ENCODE peak calls at places on chromosomes 12 and 14, in eight cellular contexts. One of them, this sample, is unnamed.

GRCh38 chr14:64825498-64825897 is 54.2 kb downstream of the SPTB start:
- DNase-seq in gastrocnemius medialis: peak
- DNase-seq in heart right ventricle: no peak
- DNase-seq in activated T-helper 1 cell treated with Interleukin-2 at 50 U/mL for 16 hours: no peak
- DNase-seq in activated effector memory CD4-positive, alpha-beta T cell treated with Interleukin-2 at 50 U/mL for 16 hours: no peak
- DNase-seq in hippocampal formation: no peak
- DNase-seq in Kasumi-1: no peak
- DNase-seq in germinal center: no peak
- DNase-seq in this sample: no peak

GRCh38 chr12:74171478-74171909 is 366.1 kb upstream of the ATXN7L3B start:
- DNase-seq in gastrocnemius medialis: no peak
- DNase-seq in heart right ventricle: no peak
- DNase-seq in activated T-helper 1 cell treated with Interleukin-2 at 50 U/mL for 16 hours: no peak
- DNase-seq in activated effector memory CD4-positive, alpha-beta T cell treated with Interleukin-2 at 50 U/mL for 16 hours: no peak
- DNase-seq in hippocampal formation: no peak
- DNase-seq in Kasumi-1: no peak
- DNase-seq in germinal center: no peak
- DNase-seq in this sample: no peak

GRCh38 chr12:133105620-133106019 is 24.5 kb downstream of the ZNF891 start:
- DNase-seq in gastrocnemius medialis: no peak
- DNase-seq in heart right ventricle: no peak
- DNase-seq in activated T-helper 1 cell treated with Interleukin-2 at 50 U/mL for 16 hours: no peak
- DNase-seq in activated effector memory CD4-positive, alpha-beta T cell treated with Interleukin-2 at 50 U/mL for 16 hours: no peak
- DNase-seq in hippocampal formation: no peak
- DNase-seq in Kasumi-1: no peak
- DNase-seq in germinal center: no peak
- DNase-seq in this sample: no peak

GRCh38 chr12:110585231-110585799 is 2.2 kb upstream of the PPTC7 start:
- DNase-seq in gastrocnemius medialis: peak
- DNase-seq in heart right ventricle: no peak
- DNase-seq in activated T-helper 1 cell treated with Interleukin-2 at 50 U/mL for 16 hours: no peak
- DNase-seq in activated effector memory CD4-positive, alpha-beta T cell treated with Interleukin-2 at 50 U/mL for 16 hours: no peak
- DNase-seq in hippocampal formation: no peak
- DNase-seq in Kasumi-1: peak
- DNase-seq in germinal center: no peak
- DNase-seq in this sample: no peak

GRCh38 chr14:90023176-90023896 is 38.5 kb upstream of the KCNK13 start:
- DNase-seq in gastrocnemius medialis: no peak
- DNase-seq in heart right ventricle: no peak
- DNase-seq in activated T-helper 1 cell treated with Interleukin-2 at 50 U/mL for 16 hours: no peak
- DNase-seq in activated effector memory CD4-positive, alpha-beta T cell treated with Interleukin-2 at 50 U/mL for 16 hours: no peak
- DNase-seq in hippocampal formation: no peak
- DNase-seq in Kasumi-1: no peak
- DNase-seq in germinal center: no peak
- DNase-seq in this sample: no peak

GRCh38 chr14:106845286-106846087 is 1319.1 kb downstream of the TMEM121 start:
- DNase-seq in gastrocnemius medialis: no peak
- DNase-seq in heart right ventricle: no peak
- DNase-seq in activated T-helper 1 cell treated with Interleukin-2 at 50 U/mL for 16 hours: no peak
- DNase-seq in activated effector memory CD4-positive, alpha-beta T cell treated with Interleukin-2 at 50 U/mL for 16 hours: peak
- DNase-seq in hippocampal formation: no peak
- DNase-seq in Kasumi-1: peak
- DNase-seq in germinal center: peak
- DNase-seq in this sample: no peak

GRCh38 chr12:112599871-112600270 is 181.1 kb downstream of the PTPN11 start:
- DNase-seq in gastrocnemius medialis: no peak
- DNase-seq in heart right ventricle: no peak
- DNase-seq in activated T-helper 1 cell treated with Interleukin-2 at 50 U/mL for 16 hours: no peak
- DNase-seq in activated effector memory CD4-positive, alpha-beta T cell treated with Interleukin-2 at 50 U/mL for 16 hours: no peak
- DNase-seq in hippocampal formation: no peak
- DNase-seq in Kasumi-1: no peak
- DNase-seq in germinal center: no peak
- DNase-seq in this sample: no peak

GRCh38 chr14:100891501-100892445 is 11.7 kb downstream of the RTL1 start:
- DNase-seq in gastrocnemius medialis: peak
- DNase-seq in heart right ventricle: no peak
- DNase-seq in activated T-helper 1 cell treated with Interleukin-2 at 50 U/mL for 16 hours: no peak
- DNase-seq in activated effector memory CD4-positive, alpha-beta T cell treated with Interleukin-2 at 50 U/mL for 16 hours: no peak
- DNase-seq in hippocampal formation: no peak
- DNase-seq in Kasumi-1: no peak
- DNase-seq in germinal center: no peak
- DNase-seq in this sample: no peak

GRCh38 chr12:52279683-52280318 is 5.4 kb downstream of the KRT86 start:
- DNase-seq in gastrocnemius medialis: no peak
- DNase-seq in heart right ventricle: no peak
- DNase-seq in activated T-helper 1 cell treated with Interleukin-2 at 50 U/mL for 16 hours: no peak
- DNase-seq in activated effector memory CD4-positive, alpha-beta T cell treated with Interleukin-2 at 50 U/mL for 16 hours: no peak
- DNase-seq in hippocampal formation: no peak
- DNase-seq in Kasumi-1: no peak
- DNase-seq in germinal center: no peak
- DNase-seq in this sample: no peak

GRCh38 chr14:100782516-100783320 is 43.2 kb upstream of the MEG3 start:
- DNase-seq in gastrocnemius medialis: peak
- DNase-seq in heart right ventricle: no peak
- DNase-seq in activated T-helper 1 cell treated with Interleukin-2 at 50 U/mL for 16 hours: no peak
- DNase-seq in activated effector memory CD4-positive, alpha-beta T cell treated with Interleukin-2 at 50 U/mL for 16 hours: no peak
- DNase-seq in hippocampal formation: no peak
- DNase-seq in Kasumi-1: no peak
- DNase-seq in germinal center: no peak
- DNase-seq in this sample: no peak

GRCh38 chr12:21823581-21823980 is 49.1 kb upstream of the KCNJ8 start:
- DNase-seq in gastrocnemius medialis: peak
- DNase-seq in heart right ventricle: peak
- DNase-seq in activated T-helper 1 cell treated with Interleukin-2 at 50 U/mL for 16 hours: no peak
- DNase-seq in activated effector memory CD4-positive, alpha-beta T cell treated with Interleukin-2 at 50 U/mL for 16 hours: no peak
- DNase-seq in hippocampal formation: peak
- DNase-seq in Kasumi-1: no peak
- DNase-seq in germinal center: no peak
- DNase-seq in this sample: no peak

GRCh38 chr12:32302218-32302826 is 97.0 kb upstream of the FGD4 start:
- DNase-seq in gastrocnemius medialis: no peak
- DNase-seq in heart right ventricle: no peak
- DNase-seq in activated T-helper 1 cell treated with Interleukin-2 at 50 U/mL for 16 hours: no peak
- DNase-seq in activated effector memory CD4-positive, alpha-beta T cell treated with Interleukin-2 at 50 U/mL for 16 hours: no peak
- DNase-seq in hippocampal formation: no peak
- DNase-seq in Kasumi-1: peak
- DNase-seq in germinal center: peak
- DNase-seq in this sample: no peak

GRCh38 chr12:65968889-65969509 is 144.7 kb downstream of the HMGA2 start:
- DNase-seq in gastrocnemius medialis: no peak
- DNase-seq in heart right ventricle: no peak
- DNase-seq in activated T-helper 1 cell treated with Interleukin-2 at 50 U/mL for 16 hours: no peak
- DNase-seq in activated effector memory CD4-positive, alpha-beta T cell treated with Interleukin-2 at 50 U/mL for 16 hours: no peak
- DNase-seq in hippocampal formation: no peak
- DNase-seq in Kasumi-1: no peak
- DNase-seq in germinal center: no peak
- DNase-seq in this sample: no peak

GRCh38 chr12:102249073-102249854 is 51.6 kb upstream of the PMCH start:
- DNase-seq in gastrocnemius medialis: no peak
- DNase-seq in heart right ventricle: no peak
- DNase-seq in activated T-helper 1 cell treated with Interleukin-2 at 50 U/mL for 16 hours: no peak
- DNase-seq in activated effector memory CD4-positive, alpha-beta T cell treated with Interleukin-2 at 50 U/mL for 16 hours: no peak
- DNase-seq in hippocampal formation: no peak
- DNase-seq in Kasumi-1: no peak
- DNase-seq in germinal center: no peak
- DNase-seq in this sample: no peak

GRCh38 chr12:46950116-46950515 is 124.3 kb upstream of the SLC38A4 start:
- DNase-seq in gastrocnemius medialis: no peak
- DNase-seq in heart right ventricle: no peak
- DNase-seq in activated T-helper 1 cell treated with Interleukin-2 at 50 U/mL for 16 hours: no peak
- DNase-seq in activated effector memory CD4-positive, alpha-beta T cell treated with Interleukin-2 at 50 U/mL for 16 hours: no peak
- DNase-seq in hippocampal formation: no peak
- DNase-seq in Kasumi-1: no peak
- DNase-seq in germinal center: no peak
- DNase-seq in this sample: no peak

GRCh38 chr12:21149849-21150248 is 18.9 kb downstream of the SLCO1B1 start:
- DNase-seq in gastrocnemius medialis: no peak
- DNase-seq in heart right ventricle: no peak
- DNase-seq in activated T-helper 1 cell treated with Interleukin-2 at 50 U/mL for 16 hours: no peak
- DNase-seq in activated effector memory CD4-positive, alpha-beta T cell treated with Interleukin-2 at 50 U/mL for 16 hours: no peak
- DNase-seq in hippocampal formation: no peak
- DNase-seq in Kasumi-1: no peak
- DNase-seq in germinal center: no peak
- DNase-seq in this sample: no peak

GRCh38 chr12:128802756-128803155 is 21.0 kb downstream of the SLC15A4 start:
- DNase-seq in gastrocnemius medialis: peak
- DNase-seq in heart right ventricle: no peak
- DNase-seq in activated T-helper 1 cell treated with Interleukin-2 at 50 U/mL for 16 hours: no peak
- DNase-seq in activated effector memory CD4-positive, alpha-beta T cell treated with Interleukin-2 at 50 U/mL for 16 hours: no peak
- DNase-seq in hippocampal formation: no peak
- DNase-seq in Kasumi-1: no peak
- DNase-seq in germinal center: no peak
- DNase-seq in this sample: no peak

GRCh38 chr12:56385873-56386272 is 23.2 kb upstream of the APOF start:
- DNase-seq in gastrocnemius medialis: no peak
- DNase-seq in heart right ventricle: no peak
- DNase-seq in activated T-helper 1 cell treated with Interleukin-2 at 50 U/mL for 16 hours: no peak
- DNase-seq in activated effector memory CD4-positive, alpha-beta T cell treated with Interleukin-2 at 50 U/mL for 16 hours: no peak
- DNase-seq in hippocampal formation: no peak
- DNase-seq in Kasumi-1: no peak
- DNase-seq in germinal center: no peak
- DNase-seq in this sample: no peak

GRCh38 chr12:52335598-52336262 is 14.5 kb upstream of the KRT83 start:
- DNase-seq in gastrocnemius medialis: no peak
- DNase-seq in heart right ventricle: no peak
- DNase-seq in activated T-helper 1 cell treated with Interleukin-2 at 50 U/mL for 16 hours: no peak
- DNase-seq in activated effector memory CD4-positive, alpha-beta T cell treated with Interleukin-2 at 50 U/mL for 16 hours: no peak
- DNase-seq in hippocampal formation: no peak
- DNase-seq in Kasumi-1: no peak
- DNase-seq in germinal center: no peak
- DNase-seq in this sample: no peak

GRCh38 chr12:124804011-124804621 is 59.5 kb downstream of the SCARB1 start:
- DNase-seq in gastrocnemius medialis: peak
- DNase-seq in heart right ventricle: no peak
- DNase-seq in activated T-helper 1 cell treated with Interleukin-2 at 50 U/mL for 16 hours: no peak
- DNase-seq in activated effector memory CD4-positive, alpha-beta T cell treated with Interleukin-2 at 50 U/mL for 16 hours: no peak
- DNase-seq in hippocampal formation: no peak
- DNase-seq in Kasumi-1: no peak
- DNase-seq in germinal center: no peak
- DNase-seq in this sample: no peak

GRCh38 chr12:13270817-13271216 is 74.3 kb downstream of the EMP1 start:
- DNase-seq in gastrocnemius medialis: no peak
- DNase-seq in heart right ventricle: no peak
- DNase-seq in activated T-helper 1 cell treated with Interleukin-2 at 50 U/mL for 16 hours: no peak
- DNase-seq in activated effector memory CD4-positive, alpha-beta T cell treated with Interleukin-2 at 50 U/mL for 16 hours: no peak
- DNase-seq in hippocampal formation: no peak
- DNase-seq in Kasumi-1: no peak
- DNase-seq in germinal center: no peak
- DNase-seq in this sample: no peak

GRCh38 chr12:101570022-101570421 is 24.7 kb upstream of the MYBPC1 start:
- DNase-seq in gastrocnemius medialis: no peak
- DNase-seq in heart right ventricle: no peak
- DNase-seq in activated T-helper 1 cell treated with Interleukin-2 at 50 U/mL for 16 hours: no peak
- DNase-seq in activated effector memory CD4-positive, alpha-beta T cell treated with Interleukin-2 at 50 U/mL for 16 hours: no peak
- DNase-seq in hippocampal formation: peak
- DNase-seq in Kasumi-1: peak
- DNase-seq in germinal center: no peak
- DNase-seq in this sample: peak

GRCh38 chr14:36955376-36955775 is 217.0 kb downstream of the SLC25A21 start:
- DNase-seq in gastrocnemius medialis: no peak
- DNase-seq in heart right ventricle: no peak
- DNase-seq in activated T-helper 1 cell treated with Interleukin-2 at 50 U/mL for 16 hours: no peak
- DNase-seq in activated effector memory CD4-positive, alpha-beta T cell treated with Interleukin-2 at 50 U/mL for 16 hours: no peak
- DNase-seq in hippocampal formation: no peak
- DNase-seq in Kasumi-1: no peak
- DNase-seq in germinal center: no peak
- DNase-seq in this sample: no peak

GRCh38 chr14:61503167-61503801 is 181.9 kb downstream of the PRKCH start:
- DNase-seq in gastrocnemius medialis: no peak
- DNase-seq in heart right ventricle: no peak
- DNase-seq in activated T-helper 1 cell treated with Interleukin-2 at 50 U/mL for 16 hours: peak
- DNase-seq in activated effector memory CD4-positive, alpha-beta T cell treated with Interleukin-2 at 50 U/mL for 16 hours: peak
- DNase-seq in hippocampal formation: no peak
- DNase-seq in Kasumi-1: no peak
- DNase-seq in germinal center: peak
- DNase-seq in this sample: no peak

GRCh38 chr12:89247541-89247942 is 104.8 kb downstream of the DUSP6 start:
- DNase-seq in gastrocnemius medialis: no peak
- DNase-seq in heart right ventricle: no peak
- DNase-seq in activated T-helper 1 cell treated with Interleukin-2 at 50 U/mL for 16 hours: no peak
- DNase-seq in activated effector memory CD4-positive, alpha-beta T cell treated with Interleukin-2 at 50 U/mL for 16 hours: no peak
- DNase-seq in hippocampal formation: no peak
- DNase-seq in Kasumi-1: no peak
- DNase-seq in germinal center: no peak
- DNase-seq in this sample: no peak

GRCh38 chr12:53789570-53789969 is 37.8 kb upstream of the CISTR start:
- DNase-seq in gastrocnemius medialis: no peak
- DNase-seq in heart right ventricle: no peak
- DNase-seq in activated T-helper 1 cell treated with Interleukin-2 at 50 U/mL for 16 hours: no peak
- DNase-seq in activated effector memory CD4-positive, alpha-beta T cell treated with Interleukin-2 at 50 U/mL for 16 hours: no peak
- DNase-seq in hippocampal formation: no peak
- DNase-seq in Kasumi-1: no peak
- DNase-seq in germinal center: no peak
- DNase-seq in this sample: no peak

GRCh38 chr12:84912191-84913142 is at the start of gene SLC6A15:
- DNase-seq in gastrocnemius medialis: no peak
- DNase-seq in heart right ventricle: no peak
- DNase-seq in activated T-helper 1 cell treated with Interleukin-2 at 50 U/mL for 16 hours: no peak
- DNase-seq in activated effector memory CD4-positive, alpha-beta T cell treated with Interleukin-2 at 50 U/mL for 16 hours: no peak
- DNase-seq in hippocampal formation: peak
- DNase-seq in Kasumi-1: no peak
- DNase-seq in germinal center: peak
- DNase-seq in this sample: no peak

GRCh38 chr12:120760349-120761245 is 35.0 kb downstream of the ACADS start:
- DNase-seq in gastrocnemius medialis: peak
- DNase-seq in heart right ventricle: no peak
- DNase-seq in activated T-helper 1 cell treated with Interleukin-2 at 50 U/mL for 16 hours: no peak
- DNase-seq in activated effector memory CD4-positive, alpha-beta T cell treated with Interleukin-2 at 50 U/mL for 16 hours: peak
- DNase-seq in hippocampal formation: no peak
- DNase-seq in Kasumi-1: no peak
- DNase-seq in germinal center: no peak
- DNase-seq in this sample: no peak

GRCh38 chr12:18375131-18375530 is 113.8 kb downstream of the PIK3C2G start:
- DNase-seq in gastrocnemius medialis: no peak
- DNase-seq in heart right ventricle: no peak
- DNase-seq in activated T-helper 1 cell treated with Interleukin-2 at 50 U/mL for 16 hours: no peak
- DNase-seq in activated effector memory CD4-positive, alpha-beta T cell treated with Interleukin-2 at 50 U/mL for 16 hours: no peak
- DNase-seq in hippocampal formation: no peak
- DNase-seq in Kasumi-1: no peak
- DNase-seq in germinal center: no peak
- DNase-seq in this sample: no peak

GRCh38 chr14:76985540-76986260 is 42.8 kb downstream of the IRF2BPL start:
- DNase-seq in gastrocnemius medialis: no peak
- DNase-seq in heart right ventricle: no peak
- DNase-seq in activated T-helper 1 cell treated with Interleukin-2 at 50 U/mL for 16 hours: no peak
- DNase-seq in activated effector memory CD4-positive, alpha-beta T cell treated with Interleukin-2 at 50 U/mL for 16 hours: no peak
- DNase-seq in hippocampal formation: no peak
- DNase-seq in Kasumi-1: no peak
- DNase-seq in germinal center: no peak
- DNase-seq in this sample: no peak

GRCh38 chr14:89827260-89827659 is 127.3 kb downstream of the EFCAB11 start:
- DNase-seq in gastrocnemius medialis: no peak
- DNase-seq in heart right ventricle: no peak
- DNase-seq in activated T-helper 1 cell treated with Interleukin-2 at 50 U/mL for 16 hours: no peak
- DNase-seq in activated effector memory CD4-positive, alpha-beta T cell treated with Interleukin-2 at 50 U/mL for 16 hours: no peak
- DNase-seq in hippocampal formation: no peak
- DNase-seq in Kasumi-1: peak
- DNase-seq in germinal center: no peak
- DNase-seq in this sample: no peak

GRCh38 chr14:80364274-80364673 is 153.0 kb upstream of the DIO2 start:
- DNase-seq in gastrocnemius medialis: no peak
- DNase-seq in heart right ventricle: no peak
- DNase-seq in activated T-helper 1 cell treated with Interleukin-2 at 50 U/mL for 16 hours: no peak
- DNase-seq in activated effector memory CD4-positive, alpha-beta T cell treated with Interleukin-2 at 50 U/mL for 16 hours: no peak
- DNase-seq in hippocampal formation: no peak
- DNase-seq in Kasumi-1: peak
- DNase-seq in germinal center: no peak
- DNase-seq in this sample: no peak

GRCh38 chr14:41144370-41144769 is 462.3 kb upstream of the LRFN5 start:
- DNase-seq in gastrocnemius medialis: no peak
- DNase-seq in heart right ventricle: no peak
- DNase-seq in activated T-helper 1 cell treated with Interleukin-2 at 50 U/mL for 16 hours: no peak
- DNase-seq in activated effector memory CD4-positive, alpha-beta T cell treated with Interleukin-2 at 50 U/mL for 16 hours: no peak
- DNase-seq in hippocampal formation: no peak
- DNase-seq in Kasumi-1: no peak
- DNase-seq in germinal center: no peak
- DNase-seq in this sample: no peak

GRCh38 chr12:87924149-87924548 is 105.1 kb downstream of the C12orf50 start:
- DNase-seq in gastrocnemius medialis: no peak
- DNase-seq in heart right ventricle: no peak
- DNase-seq in activated T-helper 1 cell treated with Interleukin-2 at 50 U/mL for 16 hours: no peak
- DNase-seq in activated effector memory CD4-positive, alpha-beta T cell treated with Interleukin-2 at 50 U/mL for 16 hours: no peak
- DNase-seq in hippocampal formation: peak
- DNase-seq in Kasumi-1: no peak
- DNase-seq in germinal center: no peak
- DNase-seq in this sample: peak